ENCODE peak calls at places on chromosomes 1 and 21, in seven cellular contexts. T is PC-9, I is AG04450, Z is tibial nerve, H is neural progenitor cell, C is tibial artery, G is adipocyte. A is an unnamed sample. For H3K9me3, the result is how much of the 10 kb centered on the place peaks cover.

GRCh38 chr1:201215531-201216357 is 25.1 kb downstream of the IGFN1 start:
- DNase-seq in H (no peak), Z (no peak), G (no peak), T (no peak), C (no peak), I (no peak), A (no peak)

GRCh38 chr1:19062258-19063029 is 106.0 kb upstream of the IFFO2 start:
- DNase-seq in Z (no peak), H (no peak), C (no peak), T (no peak), G (no peak), I (no peak), A (no peak)

GRCh38 chr1:85398391-85399064 is 66.4 kb downstream of the DDAH1 start:
- DNase-seq in T (no peak), Z (no peak), I (no peak), C (no peak), H (no peak), G (peak), A (no peak)

GRCh38 chr1:231487019-231487418 is 41.5 kb upstream of the TSNAX start:
- DNase-seq in G (peak), I (peak), C (no peak), T (no peak), Z (no peak), H (no peak), A (no peak)

GRCh38 chr1:43382027-43382771 is 7.4 kb downstream of the MED8 start:
- DNase-seq in C (no peak), G (no peak), T (no peak), H (peak), I (no peak), Z (no peak), A (no peak)

GRCh38 chr1:200139661-200140250 is 112.2 kb downstream of the NR5A2 start:
- DNase-seq in Z (no peak), I (peak), G (peak), H (peak), T (no peak), C (no peak), A (no peak)

GRCh38 chr1:44237721-44238457 is 24.6 kb downstream of the DMAP1 start:
- DNase-seq in T (no peak), H (peak), C (peak), I (no peak), G (no peak), Z (no peak), A (no peak)

GRCh38 chr1:185483647-185484450 is 166.8 kb upstream of the IVNS1ABP start:
- DNase-seq in G (peak), I (peak), T (peak), C (peak), H (peak), Z (no peak), A (no peak)

GRCh38 chr21:45386728-45387371 is 18.1 kb upstream of the COL18A1 start:
- DNase-seq in T (peak), C (peak), G (peak), I (peak), H (no peak), Z (no peak), A (no peak)

GRCh38 chr1:52352690-52353089 is 13.3 kb downstream of the CC2D1B start:
- DNase-seq in T (no peak), G (no peak), Z (no peak), H (no peak), I (no peak), C (no peak), A (no peak)

GRCh38 chr1:75233302-75233929 is 99.2 kb downstream of the LHX8 start:
- DNase-seq in C (no peak), H (peak), I (no peak), G (peak), T (no peak), Z (no peak), A (no peak)

GRCh38 chr1:115764541-115764940 is 4.0 kb downstream of the CASQ2 start:
- DNase-seq in G (peak), Z (no peak), C (no peak), T (peak), H (peak), I (no peak), A (no peak)

GRCh38 chr1:902802-903201 is 20.9 kb upstream of the SAMD11 start:
- DNase-seq in C (no peak), I (no peak), H (peak), T (no peak), G (no peak), Z (peak), A (no peak)

GRCh38 chr1:177568702-177569101 is 397.9 kb downstream of the BRINP2 start:
- DNase-seq in Z (no peak), T (no peak), G (no peak), I (no peak), C (no peak), H (peak), A (no peak)

GRCh38 chr1:79100385-79100784 is 93.9 kb upstream of the ADGRL4 start:
- DNase-seq in I (peak), H (no peak), T (no peak), C (no peak), G (peak), Z (no peak), A (no peak)

GRCh38 chr1:56532359-56532696 is 47.0 kb downstream of the PLPP3 start:
- DNase-seq in C (no peak), T (no peak), G (peak), Z (no peak), I (peak), H (no peak), A (no peak)

GRCh38 chr1:191634801-191635520 is 523.3 kb upstream of the RGS18 start:
- DNase-seq in T (no peak), G (no peak), H (no peak), I (no peak), Z (no peak), C (no peak), A (no peak)

GRCh38 chr1:199778324-199778955 is 249.1 kb upstream of the NR5A2 start:
- DNase-seq in T (no peak), I (no peak), C (no peak), Z (no peak), G (no peak), H (no peak), A (no peak)

GRCh38 chr21:46393941-46394818 is 64.5 kb upstream of the DIP2A start:
- DNase-seq in T (no peak), Z (no peak), C (no peak), H (no peak), G (no peak), I (no peak), A (no peak)

GRCh38 chr1:91024501-91025119 is 2.8 kb upstream of the ZNF644 start:
- DNase-seq in G (peak), C (no peak), I (no peak), Z (no peak), T (no peak), H (no peak), A (no peak)

GRCh38 chr1:229869687-229870086 is 197.4 kb upstream of the GALNT2 start:
- DNase-seq in H (no peak), T (no peak), Z (no peak), I (no peak), C (no peak), G (no peak), A (no peak)

GRCh38 chr1:226825037-226825745 is 45.2 kb upstream of the PSEN2 start:
- DNase-seq in C (no peak), H (no peak), G (no peak), Z (no peak), I (no peak), T (no peak), A (no peak)

GRCh38 chr21:34726627-34727337 is 58.0 kb downstream of the CLIC6 start:
- DNase-seq in G (peak), H (no peak), I (no peak), T (no peak), C (no peak), Z (no peak), A (no peak)

GRCh38 chr1:38076038-38076437 is 29.4 kb upstream of the POU3F1 start:
- DNase-seq in I (no peak), G (peak), H (peak), Z (no peak), C (no peak), T (peak), A (no peak)

GRCh38 chr1:100313382-100313781 is 38.9 kb upstream of the CDC14A start:
- DNase-seq in T (no peak), C (no peak), I (no peak), H (no peak), G (no peak), Z (no peak), A (no peak)

DNA sequence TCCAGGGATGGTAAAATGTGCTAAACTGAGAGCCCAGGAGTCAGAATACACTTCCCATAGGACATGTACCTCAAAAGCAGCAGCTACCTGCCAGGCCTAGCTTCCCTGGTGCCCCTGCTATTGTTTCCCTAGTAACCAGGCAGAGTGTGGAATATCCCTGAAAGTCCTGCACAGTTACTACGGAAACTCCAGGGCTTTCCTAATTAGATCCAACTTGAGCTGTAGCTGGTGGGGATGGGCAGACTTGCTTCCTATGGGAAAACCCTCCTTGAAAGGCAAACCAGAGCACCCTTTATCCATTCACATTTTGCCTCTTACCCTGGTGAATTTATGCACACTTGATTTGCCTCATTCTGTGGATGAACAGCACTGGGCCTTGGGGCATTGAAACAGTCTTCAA is 559.9 kb upstream of the PBX1 start:
- DNase-seq in C (no peak), H (peak), G (no peak), T (no peak), I (no peak), Z (no peak), A (no peak)
- H3K9me3 ChIP-seq in C (under half), H (under half), G (under half), T (under half), I (under half), Z (under half), A (under half)

GRCh38 chr1:82901118-82901517 is 1097.8 kb downstream of the TTLL7 start:
- DNase-seq in T (no peak), C (no peak), H (no peak), Z (no peak), I (no peak), G (no peak), A (no peak)
- H3K9me3 ChIP-seq in T (under half), C (under half), H (under half), Z (under half), I (under half), G (under half), A (under half)

GRCh38 chr1:53732912-53733317 is 6.0 kb downstream of the GLIS1 start:
- DNase-seq in T (no peak), Z (no peak), G (peak), I (peak), C (no peak), H (no peak), A (no peak)
- H3K9me3 ChIP-seq in T (under half), Z (under half), G (under half), I (under half), C (under half), H (under half), A (under half)

GRCh38 chr1:66938618-66939017 is 13.8 kb downstream of the MIER1 start:
- DNase-seq in H (no peak), I (no peak), C (no peak), Z (no peak), G (peak), T (no peak), A (no peak)
- H3K9me3 ChIP-seq in H (under half), I (under half), C (under half), Z (under half), G (under half), T (under half), A (under half)

GRCh38 chr1:247146671-247147070 is 25.1 kb downstream of the ZNF124 start:
- DNase-seq in C (no peak), T (no peak), Z (no peak), H (peak), G (no peak), I (no peak), A (no peak)

GRCh38 chr1:247145279-247145678 is 26.5 kb downstream of the ZNF124 start:
- DNase-seq in Z (no peak), G (no peak), C (no peak), H (no peak), I (no peak), T (no peak), A (no peak)

GRCh38 chr1:247147781-247148180 is 24.0 kb downstream of the ZNF124 start:
- DNase-seq in C (no peak), H (no peak), Z (no peak), T (no peak), I (no peak), G (no peak), A (no peak)
- H3K9me3 ChIP-seq in C (half or more), H (under half), Z (half or more), T (under half), I (under half), G (half or more), A (under half)

DNA sequence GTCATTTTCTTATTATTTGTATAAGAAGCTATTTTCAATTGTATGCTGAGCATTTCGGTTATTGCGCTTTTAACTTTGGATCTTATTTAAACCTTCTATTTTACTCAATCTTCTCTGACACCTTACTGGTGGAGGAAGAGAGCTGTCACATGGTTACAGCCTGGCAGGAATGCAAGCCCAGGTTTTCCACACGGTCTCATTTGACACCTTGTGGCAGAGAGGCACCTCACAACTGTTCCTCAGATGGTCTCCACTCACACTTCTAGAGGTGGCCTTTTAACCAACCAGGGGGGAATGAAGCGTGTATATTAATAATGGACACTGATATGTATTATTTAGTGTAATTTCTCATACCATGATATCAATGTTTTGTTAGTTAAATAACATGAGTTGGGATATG is 9.6 kb downstream of the OR2T33 start:
- DNase-seq in T (no peak), C (no peak), H (no peak), Z (no peak), I (no peak), G (no peak), A (no peak)
- H3K9me3 ChIP-seq in T (under half), C (under half), H (under half), Z (under half), I (under half), G (under half), A (under half)

GRCh38 chr21:39388038-39388810 is 39.3 kb upstream of the HMGN1 start:
- DNase-seq in C (peak), G (peak), Z (peak), T (peak), H (peak), I (no peak), A (peak)

GRCh38 chr21:39386194-39386593 is 37.3 kb upstream of the HMGN1 start:
- DNase-seq in I (no peak), G (peak), Z (no peak), H (no peak), C (no peak), T (no peak), A (no peak)

GRCh38 chr21:39386899-39387298 is 38.0 kb upstream of the HMGN1 start:
- DNase-seq in Z (no peak), I (no peak), G (no peak), T (no peak), C (no peak), H (no peak), A (no peak)

GRCh38 chr21:39388811-39389155 is 39.9 kb upstream of the HMGN1 start:
- DNase-seq in H (no peak), C (no peak), I (no peak), Z (no peak), G (no peak), T (no peak), A (no peak)

DNA sequence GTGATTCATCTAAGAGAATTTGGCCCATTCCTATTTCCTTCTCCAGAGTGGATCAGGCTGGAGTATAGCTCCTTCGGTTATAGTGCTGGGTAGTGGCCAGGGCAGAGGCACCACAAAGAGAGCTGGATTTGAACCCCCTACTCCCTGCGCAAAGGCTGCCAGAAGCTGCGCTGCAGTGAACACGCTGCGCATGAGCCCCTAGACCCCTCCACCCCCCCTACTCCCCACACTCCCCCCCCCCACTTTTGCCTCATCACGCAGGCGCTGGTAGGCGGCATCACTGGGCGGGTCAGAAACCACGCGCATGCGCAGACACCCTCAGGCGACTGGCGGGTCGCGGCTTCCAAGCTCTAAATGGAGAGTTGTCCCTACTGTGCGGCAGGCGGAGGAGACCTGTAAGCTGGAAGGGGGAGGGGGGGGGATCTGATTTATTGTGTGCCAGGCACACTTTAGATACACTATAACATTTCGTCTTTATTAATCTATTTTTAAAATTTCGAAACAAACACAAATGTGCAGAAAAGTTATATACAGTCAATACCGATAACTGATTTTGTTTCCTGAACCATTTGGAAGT is 38.7 kb upstream of the HMGN1 start:
- DNase-seq in T (peak), C (peak), H (peak), G (peak), Z (peak), I (peak), A (peak)
- H3K9me3 ChIP-seq in T (under half), C (under half), H (under half), G (under half), Z (under half), I (under half), A (under half)

DNA sequence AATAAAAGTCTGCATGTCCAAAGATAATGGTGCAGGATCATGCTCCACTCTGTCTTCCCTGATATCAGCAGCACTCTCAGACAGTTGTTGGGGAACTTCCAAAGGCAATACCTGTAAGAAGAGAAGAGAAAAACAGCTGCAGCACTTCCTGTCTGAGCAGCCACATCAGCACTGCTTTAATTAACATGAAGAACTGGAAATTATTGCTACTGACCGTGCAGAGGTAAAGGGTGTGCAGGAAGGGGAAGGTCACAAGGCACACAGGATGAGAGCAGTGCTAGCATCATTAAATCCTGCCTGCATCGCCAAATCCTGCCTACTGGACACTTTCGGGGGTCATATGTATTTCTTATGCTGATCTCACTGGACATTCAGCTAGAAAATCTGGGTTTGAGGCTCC is 379.0 kb downstream of the LMX1A start:
- DNase-seq in Z (no peak), H (no peak), I (no peak), G (no peak), T (no peak), C (no peak), A (no peak)
- H3K9me3 ChIP-seq in Z (under half), H (under half), I (under half), G (under half), T (under half), C (under half), A (under half)

GRCh38 chr1:82165304-82165703 is 364.6 kb downstream of the ADGRL2 start:
- DNase-seq in H (no peak), G (no peak), C (no peak), I (no peak), Z (no peak), T (no peak), A (no peak)
- H3K9me3 ChIP-seq in H (under half), G (under half), C (under half), I (under half), Z (under half), T (under half), A (under half)

A was measured in T-helper 17 cell.